ENCODE peak calls at places on chromosome 6, in seven cellular contexts. G is stimulated activated naive CD4-positive, alpha-beta T cell; M is cerebellum; Q is T-helper 2 cell; B is cardiac septum; X is NCI-H1436; E is activated gamma-delta T cell treated with Interleukin-2 at 50 U/mL for 16 hours. S is an unnamed sample.

GRCh38 chr6:107320126-107320525 is 139.2 kb downstream of the PDSS2 start:
- DNase-seq in G (no peak), X (no peak), B (no peak), M (no peak), Q (no peak), E (no peak), S (no peak)

GRCh38 chr6:12137480-12137879 is 125.4 kb downstream of the HIVEP1 start:
- DNase-seq in G (no peak), Q (no peak), B (no peak), X (no peak), M (peak), E (no peak), S (peak)

GRCh38 chr6:2447318-2447717 is 201.9 kb upstream of the GMDS start:
- DNase-seq in B (no peak), Q (no peak), X (no peak), G (no peak), E (no peak), M (no peak), S (no peak)

GRCh38 chr6:113830140-113830539 is 27.0 kb upstream of the MARCKS start:
- DNase-seq in X (no peak), G (no peak), M (no peak), Q (no peak), B (no peak), E (no peak), S (no peak)

GRCh38 chr6:105872244-105872643 is 213.9 kb upstream of the PRDM1 start:
- DNase-seq in E (no peak), Q (no peak), B (no peak), G (no peak), X (no peak), M (no peak), S (no peak)

GRCh38 chr6:3625161-3625979 is 126.1 kb downstream of the PXDC1 start:
- DNase-seq in B (peak), M (no peak), X (no peak), G (no peak), E (no peak), Q (no peak), S (no peak)

GRCh38 chr6:89834884-89835792 is 5.5 kb downstream of the CASP8AP2 start:
- DNase-seq in Q (no peak), M (no peak), E (peak), X (no peak), G (peak), B (no peak), S (no peak)

GRCh38 chr6:76697585-76697984 is 625.1 kb upstream of the IMPG1 start:
- DNase-seq in E (no peak), M (no peak), Q (no peak), B (no peak), X (no peak), G (no peak), S (no peak)

GRCh38 chr6:13831623-13832022 is 17.3 kb upstream of the MCUR1 start:
- DNase-seq in B (no peak), G (no peak), M (no peak), E (no peak), Q (no peak), X (no peak), S (no peak)

GRCh38 chr6:152206072-152206818 is 398.8 kb downstream of the ESR1 start:
- DNase-seq in M (no peak), E (peak), B (no peak), X (no peak), G (peak), Q (no peak), S (peak)

GRCh38 chr6:42781546-42781810 is 374 bp upstream of the BICRAL start:
- DNase-seq in G (peak), E (peak), B (no peak), X (no peak), M (no peak), Q (no peak), S (no peak)

GRCh38 chr6:36769676-36770499 is 69.4 kb downstream of the CPNE5 start:
- DNase-seq in E (peak), B (no peak), G (peak), X (no peak), M (no peak), Q (no peak), S (no peak)

GRCh38 chr6:118485601-118486550 is 62.2 kb upstream of the PLN start:
- DNase-seq in B (no peak), E (no peak), G (no peak), Q (no peak), X (no peak), M (no peak), S (no peak)

GRCh38 chr6:140382351-140382750 is 1007.9 kb upstream of the CITED2 start:
- DNase-seq in B (no peak), X (no peak), Q (no peak), M (no peak), G (no peak), E (no peak), S (no peak)

GRCh38 chr6:151288711-151289398 is 49.1 kb downstream of the AKAP12 start:
- DNase-seq in E (no peak), G (no peak), X (peak), M (no peak), B (no peak), Q (no peak), S (no peak)

GRCh38 chr6:90729057-90729456 is 142.2 kb upstream of the MAP3K7 start:
- DNase-seq in M (no peak), B (no peak), E (no peak), G (no peak), Q (no peak), X (no peak), S (no peak)

GRCh38 chr6:6875818-6876470 is 231.8 kb upstream of the RREB1 start:
- DNase-seq in M (no peak), B (no peak), X (no peak), E (no peak), G (no peak), Q (no peak), S (no peak)

GRCh38 chr6:109236140-109237081 is 141.1 kb downstream of the CEP57L1 start:
- DNase-seq in E (peak), B (no peak), M (no peak), G (peak), X (peak), Q (no peak), S (no peak)

GRCh38 chr6:158002951-158003853 is 21.5 kb downstream of the SYNJ2 start:
- DNase-seq in E (no peak), X (no peak), B (peak), G (no peak), Q (no peak), M (no peak), S (peak)

GRCh38 chr6:113529191-113529590 is 328.0 kb upstream of the MARCKS start:
- DNase-seq in G (no peak), E (no peak), X (no peak), B (no peak), M (no peak), Q (no peak), S (no peak)

GRCh38 chr6:74249658-74250057 is 553.7 kb downstream of the CD109 start:
- DNase-seq in E (no peak), M (no peak), G (no peak), Q (no peak), B (no peak), X (no peak), S (no peak)

GRCh38 chr6:17457956-17458355 is 64.6 kb downstream of the CAP2 start:
- DNase-seq in X (no peak), G (no peak), E (no peak), B (no peak), Q (no peak), M (no peak), S (no peak)

GRCh38 chr6:17419189-17419575 is 25.8 kb downstream of the CAP2 start:
- DNase-seq in Q (no peak), M (no peak), G (no peak), E (no peak), B (no peak), X (no peak), S (no peak)

GRCh38 chr6:89035252-89036106 is 45.1 kb upstream of the PNRC1 start:
- DNase-seq in G (no peak), M (no peak), X (no peak), Q (no peak), E (no peak), B (peak), S (no peak)

GRCh38 chr6:155832596-155832995 is 377.0 kb upstream of the NOX3 start:
- DNase-seq in Q (no peak), B (no peak), M (no peak), E (no peak), X (no peak), G (no peak), S (peak)

GRCh38 chr6:125310994-125311649 is 9.4 kb upstream of the HDDC2 start:
- DNase-seq in X (peak), M (peak), E (no peak), Q (no peak), B (no peak), G (peak), S (peak)

GRCh38 chr6:71410164-71410566 is 121.6 kb downstream of the OGFRL1 start:
- DNase-seq in B (no peak), M (no peak), G (no peak), E (no peak), X (no peak), Q (no peak), S (no peak)

GRCh38 chr6:26249709-26249958 is 115.4 kb upstream of the BTN3A2 start:
- DNase-seq in Q (no peak), B (no peak), M (no peak), E (no peak), X (peak), G (no peak), S (no peak)

GRCh38 chr6:20931772-20932171 is 397.5 kb downstream of the CDKAL1 start:
- DNase-seq in M (no peak), G (no peak), E (no peak), Q (no peak), X (no peak), B (no peak), S (no peak)

GRCh38 chr6:108730556-108731228 is 117.5 kb upstream of the ARMC2 start:
- DNase-seq in X (peak), E (no peak), Q (no peak), B (no peak), G (no peak), M (peak), S (no peak)

GRCh38 chr6:133170602-133171001 is 70.6 kb upstream of the EYA4 start:
- DNase-seq in X (no peak), G (no peak), M (no peak), B (no peak), E (no peak), Q (no peak), S (no peak)

GRCh38 chr6:131054392-131055250 is 8.4 kb downstream of the EPB41L2 start:
- DNase-seq in G (no peak), Q (no peak), E (no peak), B (no peak), X (no peak), M (no peak), S (no peak)

GRCh38 chr6:135703621-135704020 is 147.9 kb upstream of the PDE7B start:
- DNase-seq in M (no peak), G (no peak), E (no peak), Q (no peak), B (no peak), X (no peak), S (no peak)

S was measured in pulmonary artery endothelial cell.